ENCODE peak calls at places on chromosomes 6 and 20, in ten cellular contexts. M is neural crest cell, P is GM13977, D is AG04450, E is fibroblast of lung, B is lower lobe of right lung, O is A549, Q is HFF-Myc, T is WTC11, W is breast epithelium. V is an unnamed sample.

GRCh38 chr6:46862381-46862780 is 59.4 kb downstream of the ADGRF5 start:
- DNase-seq in M (no peak), P (no peak), D (no peak), E (no peak), B (no peak), O (no peak), Q (no peak), T (no peak), W (no peak), V (no peak)

GRCh38 chr20:14401479-14402138 is 64.2 kb upstream of the FLRT3 start:
- DNase-seq in M (no peak), P (no peak), D (no peak), E (no peak), B (no peak), O (no peak), Q (no peak), T (no peak), W (no peak), V (no peak)

GRCh38 chr6:69867075-69867911 is 937 bp downstream of the COL19A1 start:
- DNase-seq in M (peak; percentile 65), P (peak; percentile 68), D (no peak), E (peak; percentile 32), B (peak; percentile 72), O (peak; percentile 5), Q (no peak), T (peak; percentile 68), W (no peak), V (peak; percentile 77)

GRCh38 chr20:22027423-22027822 is 322.0 kb downstream of the PAX1 start:
- DNase-seq in M (no peak), P (no peak), D (no peak), E (no peak), B (no peak), O (no peak), Q (no peak), T (no peak), W (no peak), V (no peak)

GRCh38 chr6:142900467-142900961 is 44.5 kb downstream of the HIVEP2 start:
- DNase-seq in M (no peak), P (no peak), D (no peak), E (peak; percentile 55), B (no peak), O (no peak), Q (no peak), T (no peak), W (no peak), V (no peak)

GRCh38 chr6:33995873-33996475 is 149.9 kb downstream of the GRM4 start:
- DNase-seq in M (no peak), P (no peak), D (no peak), E (no peak), B (no peak), O (no peak), Q (no peak), T (no peak), W (peak; percentile 50), V (no peak)

GRCh38 chr6:150068786-150069648 is at the start of gene ULBP3:
- DNase-seq in M (peak; percentile 82), P (peak; percentile 80), D (peak; percentile 81), E (peak; percentile 96), B (peak; percentile 93), O (peak; percentile 89), Q (peak; percentile 81), T (peak; percentile 83), W (peak; percentile 81), V (peak; percentile 83)

GRCh38 chr20:3679749-3680700 is 1.8 kb downstream of the ADAM33 start:
- DNase-seq in M (no peak), P (no peak), D (peak; percentile 27), E (peak; percentile 79), B (no peak), O (no peak), Q (peak; percentile 63), T (peak; percentile 42), W (no peak), V (no peak)

GRCh38 chr20:26169506-26169905 is 472.9 kb upstream of the ZNF337 start:
- DNase-seq in M (no peak), P (no peak), D (no peak), E (peak; percentile 84), B (no peak), O (no peak), Q (no peak), T (no peak), W (no peak), V (no peak)

GRCh38 chr6:137405806-137406205 is 88.4 kb downstream of the OLIG3 start:
- DNase-seq in M (no peak), P (no peak), D (no peak), E (no peak), B (no peak), O (no peak), Q (no peak), T (no peak), W (no peak), V (no peak)

GRCh38 chr6:155341130-155341828 is 27.0 kb upstream of the TFB1M start:
- DNase-seq in M (no peak), P (no peak), D (no peak), E (peak; percentile 92), B (no peak), O (no peak), Q (no peak), T (no peak), W (no peak), V (no peak)

GRCh38 chr6:127342296-127342945 is 988 bp downstream of the ECHDC1 start:
- DNase-seq in M (peak; percentile 3), P (no peak), D (no peak), E (peak; percentile 74), B (no peak), O (peak; percentile 3), Q (no peak), T (no peak), W (no peak), V (no peak)

GRCh38 chr6:151100326-151100725 is 139.4 kb upstream of the AKAP12 start:
- DNase-seq in M (no peak), P (no peak), D (no peak), E (no peak), B (no peak), O (no peak), Q (no peak), T (no peak), W (no peak), V (no peak)

GRCh38 chr6:42901538-42901957 is 14.3 kb upstream of the PTCRA start:
- DNase-seq in M (peak; percentile 74), P (peak; percentile 56), D (peak; percentile 62), E (peak; percentile 70), B (peak; percentile 83), O (peak; percentile 78), Q (peak; percentile 61), T (peak; percentile 68), W (peak; percentile 75), V (no peak)

GRCh38 chr20:37901280-37901666 is 1.7 kb upstream of the VSTM2L start:
- DNase-seq in M (no peak), P (no peak), D (no peak), E (no peak), B (no peak), O (no peak), Q (no peak), T (peak; percentile 69), W (no peak), V (no peak)

GRCh38 chr20:61835791-61836350 is 229.8 kb downstream of the TAF4 start:
- DNase-seq in M (no peak), P (no peak), D (no peak), E (no peak), B (peak; percentile 24), O (no peak), Q (no peak), T (no peak), W (no peak), V (no peak)

GRCh38 chr6:6661684-6662083 is 73.2 kb downstream of the LY86 start:
- DNase-seq in M (no peak), P (no peak), D (no peak), E (no peak), B (no peak), O (no peak), Q (no peak), T (no peak), W (no peak), V (no peak)

GRCh38 chr20:1254307-1254706 is 11.8 kb upstream of the SNPH start:
- DNase-seq in M (no peak), P (no peak), D (no peak), E (no peak), B (no peak), O (no peak), Q (no peak), T (no peak), W (no peak), V (no peak)
- TF ChIP-seq CTCF in M (no peak), P (no peak), D (no peak), E (no peak), B (no peak), O (no peak), Q (no peak), T (no peak), W (no peak), V (no peak)

GRCh38 chr6:124795879-124796838 is 166.1 kb upstream of the RNF217 start:
- DNase-seq in M (peak; percentile 22), P (no peak), D (no peak), E (peak; percentile 20), B (no peak), O (peak; percentile 4), Q (no peak), T (peak; percentile 53), W (no peak), V (no peak)
- TF ChIP-seq CTCF in M (peak; percentile 71), P (peak; percentile 24), D (no peak), E (peak; percentile 15), B (peak; percentile 27), O (peak; percentile 17), Q (no peak), T (peak; percentile 45), W (peak; percentile 21), V (peak; percentile 80)

DNA sequence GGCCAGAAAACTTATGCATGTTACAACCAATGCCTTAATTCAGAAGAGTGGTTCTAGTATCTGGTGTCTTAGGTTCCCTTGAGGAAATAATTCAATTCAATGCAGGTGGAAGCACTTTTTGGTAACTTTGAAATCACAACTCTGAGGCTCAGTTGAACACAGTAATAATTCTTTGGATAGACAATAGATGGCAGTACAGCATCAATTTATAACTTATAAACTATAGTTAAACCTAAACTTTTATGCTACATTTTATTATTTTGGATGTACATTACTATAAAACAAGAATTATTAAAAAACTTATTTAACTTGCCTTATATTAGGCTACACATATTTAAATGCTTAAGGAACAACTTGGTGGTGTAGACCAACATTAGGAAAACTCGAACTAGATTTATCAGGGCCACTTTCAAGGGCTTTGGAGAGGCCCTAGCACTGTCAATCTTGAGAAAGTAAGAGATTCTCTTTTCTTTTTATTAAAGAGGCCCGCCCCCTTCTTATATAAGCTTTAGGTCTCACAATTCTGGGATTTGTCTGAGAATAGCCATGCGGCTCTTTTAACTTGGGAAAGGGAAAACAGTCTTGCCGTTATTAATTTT is 85.9 kb downstream of the CRYBG1 start:
- DNase-seq in M (no peak), P (peak; percentile 40), D (no peak), E (no peak), B (no peak), O (peak; percentile 6), Q (no peak), T (no peak), W (no peak), V (no peak)
- TF ChIP-seq CTCF in M (peak; percentile 74), P (peak; percentile 38), D (peak; percentile 51), E (no peak), B (peak; percentile 54), O (peak; percentile 66), Q (peak; percentile 24), T (peak; percentile 25), W (peak; percentile 32), V (peak; percentile 73)

DNA sequence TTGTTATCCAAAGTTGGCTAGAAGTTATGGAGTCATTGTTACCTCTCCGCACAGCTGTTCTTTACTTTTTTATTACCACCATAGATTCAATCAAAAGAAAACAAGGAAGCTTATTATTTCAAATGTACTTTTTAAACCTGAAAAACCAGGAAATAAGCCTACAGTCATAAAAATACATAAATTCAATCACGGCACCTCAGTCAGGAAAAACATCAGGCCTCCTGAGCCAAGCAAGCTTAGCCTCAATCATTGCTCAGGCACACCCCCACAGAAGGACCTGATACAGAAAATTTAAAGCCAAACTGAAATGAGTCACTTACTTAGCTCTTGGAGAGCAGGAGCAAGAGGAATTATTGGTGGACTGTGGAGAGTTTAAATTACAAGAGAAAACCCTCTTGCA is 44.3 kb downstream of the MARCKS start:
- DNase-seq in M (no peak), P (no peak), D (no peak), E (peak; percentile 76), B (no peak), O (no peak), Q (no peak), T (no peak), W (no peak), V (no peak)
- TF ChIP-seq CTCF in M (no peak), P (no peak), D (no peak), E (no peak), B (no peak), O (no peak), Q (no peak), T (no peak), W (no peak), V (no peak)

V was measured in type B pancreatic cell.